ENCODE peak calls at places on chromosome 13, in seven cellular contexts. Z, A, S, K, R, J and E are unnamed samples.

GRCh38 chr13:25478186-25478585 is 106.4 kb downstream of the ATP8A2 start:
- DNase-seq in S (no peak), K (peak), J (no peak), Z (no peak), A (no peak), R (peak), E (no peak)

GRCh38 chr13:91745962-91746361 is 347.5 kb downstream of the GPC5 start:
- DNase-seq in R (no peak), K (no peak), S (no peak), J (no peak), A (no peak), Z (no peak), E (no peak)

GRCh38 chr13:95497307-95497943 is 55.1 kb upstream of the CLDN10 start:
- DNase-seq in J (no peak), R (no peak), K (no peak), Z (peak), S (peak), A (no peak), E (no peak)

GRCh38 chr13:24923305-24923640 is 159.3 kb downstream of the RNF17 start:
- DNase-seq in S (no peak), K (no peak), A (peak), J (peak), R (peak), Z (no peak), E (no peak)

GRCh38 chr13:97015661-97016350 is 21.5 kb upstream of the OXGR1 start:
- DNase-seq in A (no peak), K (no peak), S (no peak), R (no peak), Z (no peak), J (no peak), E (no peak)

GRCh38 chr13:100580045-100580444 is 8.5 kb downstream of the GGACT start:
- DNase-seq in S (no peak), Z (no peak), A (no peak), J (no peak), R (no peak), K (no peak), E (no peak)

GRCh38 chr13:58087566-58087965 is 456.0 kb downstream of the PCDH17 start:
- DNase-seq in Z (no peak), S (no peak), R (peak), J (no peak), A (no peak), K (no peak), E (no peak)

GRCh38 chr13:90757127-90757680 is 590.3 kb upstream of the MIR17HG start:
- DNase-seq in R (no peak), S (no peak), K (no peak), Z (no peak), J (no peak), A (no peak), E (no peak)

GRCh38 chr13:44273991-44274810 is 99.4 kb upstream of the SERP2 start:
- DNase-seq in J (peak), A (peak), Z (no peak), R (peak), S (no peak), K (no peak), E (no peak)

GRCh38 chr13:78875792-78876580 is 217.0 kb upstream of the OBI1 start:
- DNase-seq in J (peak), S (no peak), R (no peak), K (peak), Z (no peak), A (no peak), E (peak)

GRCh38 chr13:33322474-33322827 is 36.9 kb upstream of the STARD13 start:
- DNase-seq in S (no peak), A (no peak), K (no peak), J (peak), R (no peak), Z (peak), E (no peak)